ENCODE peak calls at places on chromosomes 4 and X, in four cellular contexts. X is A549, V is IMR-90, L is HepG2. D is an unnamed sample.

GRCh38 chr4:7196283-7196651 is 3.9 kb downstream of the SORCS2 start:
- DNase-seq in X (no peak), V (no peak), L (no peak), D (no peak)

GRCh38 chrX:107731831-107732502 is 43.6 kb downstream of the TSC22D3 start:
- DNase-seq in X (peak), V (peak), L (no peak), D (peak)

GRCh38 chr4:128776794-128777216 is 32.7 kb upstream of the JADE1 start:
- DNase-seq in X (peak), V (peak), L (no peak), D (no peak)

GRCh38 chrX:130245441-130245840 is 23.3 kb downstream of the ZNF280C start:
- DNase-seq in X (no peak), V (peak), L (no peak), D (no peak)

GRCh38 chr4:47519239-47519883 is 34.3 kb downstream of the ATP10D start:
- DNase-seq in X (no peak), V (no peak), L (no peak), D (no peak)

GRCh38 chr4:18608910-18609525 is 587.5 kb upstream of the LCORL start:
- DNase-seq in X (no peak), V (no peak), L (peak), D (peak)

GRCh38 chr4:177680308-177680707 is 238.1 kb upstream of the AGA start:
- DNase-seq in X (no peak), V (no peak), L (no peak), D (no peak)

GRCh38 chr4:7193040-7193958 is 961 bp downstream of the SORCS2 start:
- DNase-seq in X (peak), V (no peak), L (no peak), D (peak)

GRCh38 chrX:34426334-34426733 is 230.8 kb downstream of the TMEM47 start:
- DNase-seq in X (no peak), V (no peak), L (no peak), D (no peak)

GRCh38 chr4:109665783-109666455 is 37.3 kb downstream of the CASP6 start:
- DNase-seq in X (no peak), V (no peak), L (no peak), D (no peak)

GRCh38 chrX:15929231-15929630 is 74.6 kb upstream of the AP1S2 start:
- DNase-seq in X (no peak), V (no peak), L (no peak), D (no peak)

GRCh38 chrX:21374163-21374993 is at the start of gene CNKSR2:
- DNase-seq in X (peak), V (peak), L (no peak), D (peak)

GRCh38 chr4:136424052-136424451 is 1108.2 kb downstream of the PCDH18 start:
- DNase-seq in X (no peak), V (no peak), L (no peak), D (peak)

GRCh38 chr4:184762100-184762499 is 28.2 kb upstream of the CENPU start:
- DNase-seq in X (no peak), V (no peak), L (no peak), D (no peak)

GRCh38 chr4:123477804-123478209 is 81.2 kb downstream of the SPRY1 start:
- DNase-seq in X (no peak), V (peak), L (peak), D (no peak)

GRCh38 chrX:41095962-41096955 is 11.0 kb downstream of the USP9X start:
- DNase-seq in X (no peak), V (no peak), L (no peak), D (no peak)

GRCh38 chrX:109880629-109881028 is 122.3 kb upstream of the TMEM164 start:
- DNase-seq in X (no peak), V (no peak), L (peak), D (no peak)

GRCh38 chr4:103934178-103934789 is 214.5 kb upstream of the TACR3 start:
- DNase-seq in X (peak), V (peak), L (peak), D (peak)

GRCh38 chr4:40916218-40916555 is 166.4 kb downstream of the NSUN7 start:
- DNase-seq in X (no peak), V (peak), L (no peak), D (no peak)

GRCh38 chr4:9812530-9813340 is 31.3 kb downstream of the DRD5 start:
- DNase-seq in X (no peak), V (no peak), L (no peak), D (peak)

GRCh38 chrX:129238011-129238410 is 285.3 kb downstream of the SMARCA1 start:
- DNase-seq in X (no peak), V (no peak), L (no peak), D (no peak)

GRCh38 chr4:111963158-111963557 is 182.1 kb upstream of the FAM241A start:
- DNase-seq in X (no peak), V (no peak), L (no peak), D (no peak)

GRCh38 chrX:10833299-10834169 is 213.1 kb upstream of the MID1 start:
- DNase-seq in X (peak), V (no peak), L (peak), D (no peak)

GRCh38 chr4:147137280-147137679 is 191.6 kb upstream of the TTC29 start:
- DNase-seq in X (no peak), V (no peak), L (no peak), D (no peak)

GRCh38 chr4:164081801-164082200 is 587.3 kb downstream of the TMA16 start:
- DNase-seq in X (no peak), V (no peak), L (no peak), D (no peak)

GRCh38 chr4:166222271-166222670 is 349.2 kb downstream of the TLL1 start:
- DNase-seq in X (no peak), V (no peak), L (no peak), D (no peak)

GRCh38 chrX:131827935-131828334 is 195.2 kb upstream of the STK26 start:
- DNase-seq in X (peak), V (no peak), L (no peak), D (peak)

GRCh38 chr4:8472689-8473197 is 32.2 kb downstream of the TRMT44 start:
- DNase-seq in X (no peak), V (peak), L (no peak), D (no peak)

GRCh38 chr4:186029731-186030421 is 39.1 kb upstream of the TLR3 start:
- DNase-seq in X (no peak), V (peak), L (no peak), D (peak)

GRCh38 chr4:44806076-44806475 is 79.7 kb upstream of the GNPDA2 start:
- DNase-seq in X (no peak), V (no peak), L (no peak), D (no peak)

GRCh38 chr4:79574741-79575451 is 166.9 kb upstream of the GK2 start:
- DNase-seq in X (no peak), V (no peak), L (no peak), D (no peak)

DNA sequence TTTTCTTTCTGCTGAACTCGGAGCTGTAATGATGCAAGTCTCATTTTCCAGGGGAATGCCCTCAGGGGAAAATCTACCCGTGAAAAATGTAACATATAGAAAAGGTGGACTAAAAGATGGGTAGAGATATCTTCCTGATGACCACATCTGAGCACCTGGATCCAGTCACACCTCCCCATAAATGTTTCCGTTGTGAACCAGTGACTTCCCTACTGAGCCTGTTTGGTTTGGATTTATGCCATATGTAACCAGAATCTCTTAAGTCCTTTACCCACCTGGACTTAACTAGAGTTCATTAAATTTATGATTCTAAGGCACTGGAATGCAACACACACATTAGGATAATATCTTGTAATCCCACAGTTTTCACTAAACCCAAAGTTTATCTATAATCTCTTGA is 171.1 kb downstream of the ZNF330 start:
- DNase-seq in X (no peak), V (no peak), L (no peak), D (no peak)
- TF ChIP-seq SMC3 in X (no peak), V (no peak), L (no peak), D (no peak)

GRCh38 chrX:24248042-24248441 is 65.8 kb downstream of the SUPT20HL2 start:
- DNase-seq in X (no peak), V (no peak), L (no peak), D (no peak)

GRCh38 chrX:24245201-24245600 is 68.7 kb downstream of the SUPT20HL2 start:
- DNase-seq in X (peak), V (peak), L (no peak), D (no peak)

GRCh38 chrX:24241822-24242648 is 71.8 kb downstream of the SUPT20HL2 start:
- DNase-seq in X (peak), V (peak), L (peak), D (peak)

GRCh38 chrX:24243692-24244091 is 70.2 kb downstream of the SUPT20HL2 start:
- DNase-seq in X (no peak), V (peak), L (no peak), D (no peak)

GRCh38 chrX:24242649-24243556 is 71.0 kb downstream of the SUPT20HL2 start:
- DNase-seq in X (peak), V (peak), L (peak), D (no peak)
- TF ChIP-seq SMC3 in X (no peak), V (no peak), L (no peak), D (no peak)

DNA sequence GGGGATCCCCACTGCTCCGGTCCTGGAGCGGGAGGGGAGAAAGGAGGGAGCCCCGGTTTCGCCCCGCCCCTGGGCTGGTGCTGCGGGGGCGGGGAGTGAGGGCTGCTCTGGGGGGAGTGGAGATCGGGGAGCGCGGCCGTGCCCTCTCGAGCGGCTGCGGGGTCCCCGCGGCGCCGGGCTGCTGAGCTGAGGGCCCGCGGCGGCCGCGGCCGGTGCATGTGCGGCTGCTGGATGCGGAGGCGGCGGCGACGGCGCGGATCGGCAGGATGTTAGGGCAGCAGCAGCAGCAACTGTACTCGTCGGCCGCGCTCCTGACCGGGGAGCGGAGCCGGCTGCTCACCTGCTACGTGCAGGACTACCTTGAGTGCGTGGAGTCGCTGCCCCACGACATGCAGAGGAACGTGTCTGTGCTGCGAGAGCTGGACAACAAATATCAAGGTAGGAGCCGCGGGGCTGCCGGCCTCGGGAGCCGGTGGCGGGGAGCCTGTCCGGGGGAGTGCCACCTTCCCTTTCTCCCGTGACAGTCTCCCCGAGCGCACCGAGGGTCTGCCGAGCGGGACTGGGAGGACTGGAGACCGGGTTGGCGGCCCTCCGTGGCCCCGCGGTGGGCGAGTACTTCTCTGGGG is at the start of gene ING2:
- DNase-seq in X (peak), V (no peak), L (peak), D (peak)
- TF ChIP-seq SMC3 in X (no peak), V (no peak), L (no peak), D (no peak)

GRCh38 chr4:100287569-100287968 is 97.3 kb upstream of the DDIT4L start:
- DNase-seq in X (no peak), V (no peak), L (no peak), D (no peak)

GRCh38 chr4:100288811-100289529 is 98.7 kb upstream of the DDIT4L start:
- DNase-seq in X (no peak), V (peak), L (no peak), D (no peak)

GRCh38 chr4:100286601-100287000 is 96.3 kb upstream of the DDIT4L start:
- DNase-seq in X (no peak), V (no peak), L (no peak), D (no peak)

GRCh38 chr4:100289530-100289888 is 99.2 kb upstream of the DDIT4L start:
- DNase-seq in X (no peak), V (no peak), L (no peak), D (no peak)

GRCh38 chr4:100288167-100288566 is 97.9 kb upstream of the DDIT4L start:
- DNase-seq in X (peak), V (peak), L (no peak), D (no peak)
- TF ChIP-seq SMC3 in X (no peak), V (no peak), L (no peak), D (no peak)

D was measured in SK-N-SH.